ENCODE peak calls at places on chromosomes 3 and 15, in nine cellular contexts. W is GM12878; A is lower lobe of right lung; R is Panc1; G is CD8-positive, alpha-beta memory T cell; C is H9; N is aorta; U is PC-3; Z is spleen. E is an unnamed sample.

GRCh38 chr3:128679338-128679737 is 28.7 kb upstream of the RPN1 start:
- DNase-seq in R (no peak), G (no peak), W (no peak), C (no peak), Z (peak), A (no peak), N (no peak), U (no peak), E (no peak)

GRCh38 chr15:65806387-65806786 is 14.3 kb upstream of the DENND4A start:
- DNase-seq in Z (no peak), A (no peak), C (no peak), N (no peak), R (no peak), G (no peak), W (no peak), U (no peak), E (no peak)

GRCh38 chr15:68316061-68316804 is 38.7 kb downstream of the FEM1B start:
- DNase-seq in C (peak), Z (peak), N (no peak), G (no peak), R (no peak), W (no peak), U (peak), A (no peak), E (no peak)

GRCh38 chr15:45023659-45024320 is 795 bp downstream of the SORD start:
- DNase-seq in A (no peak), C (no peak), W (no peak), G (no peak), U (peak), N (no peak), R (no peak), Z (no peak), E (no peak)

GRCh38 chr3:64195786-64196185 is 29.5 kb downstream of the PRICKLE2 start:
- DNase-seq in G (no peak), Z (no peak), C (no peak), A (no peak), R (no peak), U (no peak), W (no peak), N (no peak), E (no peak)

GRCh38 chr15:31464216-31465082 is 137.8 kb downstream of the KLF13 start:
- DNase-seq in W (no peak), U (no peak), G (no peak), Z (peak), C (no peak), A (no peak), R (no peak), N (no peak), E (no peak)

GRCh38 chr3:62151591-62151990 is 221.8 kb downstream of the FEZF2 start:
- DNase-seq in U (no peak), Z (no peak), R (no peak), G (no peak), A (no peak), C (no peak), N (no peak), W (no peak), E (no peak)

GRCh38 chr3:188266581-188267274 is 112.8 kb downstream of the LPP start:
- DNase-seq in N (no peak), A (peak), W (no peak), G (no peak), R (no peak), U (peak), C (no peak), Z (no peak), E (no peak)

GRCh38 chr15:39468828-39469227 is 112.1 kb upstream of the THBS1 start:
- DNase-seq in C (no peak), W (no peak), R (no peak), U (no peak), A (no peak), N (no peak), Z (no peak), G (no peak), E (no peak)

GRCh38 chr3:5187152-5187919 is at the start of gene EDEM1:
- DNase-seq in G (peak), U (peak), W (peak), R (peak), A (peak), Z (peak), N (peak), C (peak), E (peak)

GRCh38 chr15:63079938-63080626 is 37.5 kb downstream of the TPM1 start:
- DNase-seq in Z (no peak), R (no peak), N (no peak), C (no peak), G (no peak), W (no peak), U (peak), A (no peak), E (no peak)

GRCh38 chr15:63075072-63075995 is 32.8 kb downstream of the TPM1 start:
- DNase-seq in R (no peak), W (no peak), A (no peak), U (no peak), C (peak), Z (no peak), G (no peak), N (no peak), E (no peak)

GRCh38 chr15:63080638-63081250 is 38.2 kb downstream of the TPM1 start:
- DNase-seq in N (no peak), R (no peak), C (no peak), Z (no peak), A (no peak), U (no peak), G (no peak), W (no peak), E (no peak)

GRCh38 chr15:63076136-63077005 is 33.8 kb downstream of the TPM1 start:
- DNase-seq in U (no peak), R (no peak), W (no peak), G (no peak), C (peak), Z (no peak), N (no peak), A (no peak), E (no peak)

DNA sequence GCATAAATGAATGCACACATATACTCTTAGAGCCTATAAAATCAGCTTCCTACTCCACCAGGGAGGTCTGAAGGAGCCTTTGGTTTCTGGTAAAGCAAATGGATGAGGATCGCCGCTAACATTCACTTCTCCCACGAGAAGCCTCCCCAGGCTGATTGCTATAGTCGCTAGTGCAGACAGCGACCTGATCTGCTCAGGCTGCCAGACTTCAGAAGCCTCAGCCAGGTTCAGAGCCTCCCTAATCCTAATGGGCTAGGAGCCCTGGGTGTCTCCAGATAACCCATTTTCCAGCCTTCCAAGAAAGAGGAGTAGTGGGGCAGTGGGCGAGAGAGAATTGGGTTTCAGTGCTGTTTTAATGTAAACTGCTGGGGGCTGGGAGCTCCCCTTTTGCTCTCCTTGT is 35.4 kb downstream of the TPM1 start:
- DNase-seq in N (no peak), U (no peak), R (no peak), C (no peak), Z (no peak), W (no peak), G (no peak), A (no peak), E (no peak)
- H3K27ac ChIP-seq in N (no peak), U (no peak), R (no peak), C (peak), Z (no peak), W (no peak), G (no peak), A (no peak), E (no peak)

GRCh38 chr3:16908408-16908807 is 23.7 kb downstream of the PLCL2 start:
- DNase-seq in R (no peak), N (no peak), G (no peak), W (no peak), Z (no peak), A (no peak), C (no peak), U (no peak), E (no peak)

GRCh38 chr3:16908878-16909277 is 24.1 kb downstream of the PLCL2 start:
- DNase-seq in W (no peak), C (no peak), U (no peak), A (no peak), N (no peak), G (no peak), R (no peak), Z (no peak), E (no peak)

GRCh38 chr3:16907245-16907644 is 22.5 kb downstream of the PLCL2 start:
- DNase-seq in U (peak), G (no peak), W (no peak), Z (no peak), A (no peak), N (no peak), R (no peak), C (no peak), E (no peak)

GRCh38 chr3:16906679-16907078 is 21.9 kb downstream of the PLCL2 start:
- DNase-seq in N (no peak), U (peak), W (no peak), Z (no peak), C (no peak), R (no peak), A (no peak), G (peak), E (no peak)

DNA sequence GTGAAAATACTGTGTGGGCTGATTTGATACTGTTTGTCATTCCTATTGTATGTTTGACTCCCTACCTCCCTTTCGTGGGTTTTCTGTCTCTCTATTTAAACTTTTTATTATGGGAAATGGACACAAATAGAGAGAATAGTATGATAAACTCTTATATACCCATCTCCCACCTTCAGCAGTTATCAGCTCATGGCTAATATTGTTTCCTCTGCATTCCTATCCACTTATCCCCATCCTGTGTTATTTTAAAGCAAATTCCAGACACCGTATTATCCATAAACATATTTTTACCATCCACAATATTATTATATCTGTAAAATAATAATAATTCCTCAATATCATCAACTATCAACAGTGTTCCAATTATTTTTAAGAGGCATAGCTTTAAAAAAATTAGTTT is 23.3 kb downstream of the PLCL2 start:
- DNase-seq in U (no peak), Z (no peak), W (no peak), G (no peak), R (no peak), C (no peak), N (no peak), A (no peak), E (no peak)
- H3K27ac ChIP-seq in U (no peak), Z (no peak), W (no peak), G (no peak), R (no peak), C (no peak), N (no peak), A (no peak), E (no peak)

DNA sequence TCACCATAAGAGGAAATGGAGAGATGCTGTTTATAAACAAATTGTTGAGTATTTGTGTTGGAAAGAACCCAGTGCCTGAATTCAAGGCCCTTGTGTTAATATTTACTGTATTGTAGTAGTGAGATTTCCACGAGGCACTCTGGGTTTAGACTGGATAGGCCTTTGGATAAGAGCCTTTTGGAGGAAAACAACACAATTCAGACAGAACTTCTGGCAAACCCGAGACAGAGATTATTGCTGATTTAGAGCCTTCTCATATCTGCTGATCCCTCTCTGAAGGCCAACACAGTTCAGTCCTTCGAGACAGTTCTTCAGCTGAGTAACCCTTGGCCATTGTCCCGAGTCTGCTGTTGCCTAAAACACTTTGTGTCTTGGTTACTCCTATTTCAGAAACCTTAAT is 55.7 kb downstream of the LMCD1 start:
- DNase-seq in U (no peak), G (no peak), Z (no peak), N (no peak), R (no peak), A (no peak), C (no peak), W (no peak), E (no peak)
- H3K27ac ChIP-seq in U (no peak), G (no peak), Z (no peak), N (peak), R (no peak), A (peak), C (no peak), W (no peak), E (no peak)

DNA sequence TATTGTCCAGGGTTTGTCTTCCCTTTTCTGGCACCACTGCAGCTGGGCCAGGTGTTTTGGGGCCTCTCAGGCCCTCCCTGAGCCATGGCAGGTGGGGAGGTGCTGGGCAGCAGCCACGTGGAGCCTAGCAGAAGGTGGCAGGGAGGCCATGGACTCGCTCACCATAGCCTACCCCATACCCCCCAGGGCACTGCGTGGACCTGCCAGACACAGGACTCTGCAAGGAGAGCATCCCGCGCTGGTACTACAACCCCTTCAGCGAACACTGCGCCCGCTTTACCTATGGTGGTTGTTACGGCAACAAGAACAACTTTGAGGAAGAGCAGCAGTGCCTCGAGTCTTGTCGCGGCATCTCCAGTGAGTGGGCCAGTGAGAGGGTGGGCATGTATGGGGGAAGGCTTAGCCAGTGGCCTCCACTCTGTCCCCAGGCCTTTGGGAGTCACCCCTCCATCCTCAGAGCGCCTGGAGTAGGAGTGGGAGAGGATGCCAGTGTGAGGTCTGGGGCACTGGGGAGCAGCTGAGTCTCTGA is 11.9 kb downstream of the SPINT1 start:
- DNase-seq in Z (peak), G (no peak), C (no peak), R (no peak), W (no peak), N (peak), A (no peak), U (no peak), E (no peak)
- H3K27ac ChIP-seq in Z (no peak), G (no peak), C (no peak), R (no peak), W (no peak), N (no peak), A (no peak), U (no peak), E (no peak)

GRCh38 chr3:169394316-169394715 is 269.2 kb downstream of the MECOM start:
- DNase-seq in A (no peak), G (no peak), W (no peak), N (no peak), R (no peak), C (no peak), U (no peak), Z (no peak), E (no peak)
- H3K27ac ChIP-seq in A (no peak), G (no peak), W (no peak), N (no peak), R (no peak), C (no peak), U (no peak), Z (no peak), E (no peak)

GRCh38 chr15:59168536-59168935 is 38.1 kb upstream of the LDHAL6B start:
- DNase-seq in A (no peak), N (no peak), C (no peak), G (no peak), Z (no peak), W (no peak), U (peak), R (no peak), E (no peak)
- H3K27ac ChIP-seq in A (peak), N (peak), C (no peak), G (no peak), Z (no peak), W (no peak), U (peak), R (no peak), E (no peak)

DNA sequence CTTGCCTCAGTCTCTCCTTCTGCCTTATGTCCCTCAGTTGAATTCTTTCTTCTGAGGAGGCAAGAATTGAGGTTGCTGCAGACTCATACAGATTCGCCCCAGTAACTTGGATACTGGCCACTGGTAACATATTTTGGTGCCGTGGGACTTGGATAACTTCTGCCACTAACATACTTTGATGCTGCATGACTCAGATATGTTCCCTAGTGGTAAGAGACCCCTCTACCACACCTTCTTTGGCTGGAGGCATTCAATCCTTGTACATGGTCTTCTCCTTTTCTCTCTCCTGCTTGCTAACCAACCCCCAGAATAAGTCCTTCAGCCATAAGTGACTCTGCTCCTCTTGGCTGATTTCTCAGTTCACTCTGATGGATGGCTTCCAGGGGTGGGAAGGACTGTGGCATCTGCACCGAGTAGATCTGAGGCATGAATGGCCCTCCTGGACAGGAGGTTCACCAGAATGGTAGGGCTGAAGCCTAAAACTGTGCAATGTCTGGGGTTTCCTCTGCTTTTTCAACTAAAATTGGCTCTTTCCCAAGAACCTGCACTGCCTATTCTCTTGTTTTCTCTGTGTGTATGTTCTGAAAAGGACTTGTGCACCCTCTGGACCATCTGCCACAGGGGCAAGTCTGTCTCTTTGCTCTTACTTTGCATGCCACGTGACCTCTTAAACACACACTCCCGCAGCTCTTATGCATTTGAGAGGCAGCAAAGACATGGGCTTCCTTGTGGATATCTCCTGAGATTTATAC is 55.5 kb upstream of the FSTL1 start:
- DNase-seq in Z (no peak), G (no peak), N (no peak), C (no peak), R (no peak), A (no peak), U (peak), W (no peak), E (no peak)
- H3K27ac ChIP-seq in Z (no peak), G (no peak), N (peak), C (no peak), R (no peak), A (no peak), U (peak), W (no peak), E (no peak)

DNA sequence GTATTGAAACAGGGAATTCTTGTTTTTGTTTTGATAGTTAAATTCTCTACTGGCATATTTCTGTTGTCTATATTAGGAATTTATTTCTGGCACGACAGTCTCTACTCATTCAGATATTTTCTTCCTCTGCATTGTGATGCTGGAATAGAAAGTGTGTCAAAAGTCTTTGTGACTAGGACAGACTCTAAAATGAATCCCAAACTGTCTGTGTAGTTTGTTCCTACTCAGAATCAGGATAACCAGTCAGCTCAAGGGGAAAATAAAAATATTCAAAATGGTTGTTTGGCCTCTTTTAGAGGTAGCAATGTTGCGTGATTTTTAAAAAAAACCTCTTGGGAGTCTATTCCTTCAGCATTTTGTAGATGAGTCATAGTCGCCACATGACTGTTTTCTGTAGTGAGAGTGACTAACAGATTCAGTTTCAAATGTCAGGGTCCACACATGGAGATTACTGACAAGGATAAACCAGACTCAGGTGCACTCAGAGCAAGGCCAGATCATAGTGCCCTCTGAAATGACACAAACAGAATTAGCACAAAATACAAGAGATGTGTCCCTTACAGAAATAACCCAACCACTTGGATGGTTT is 13.1 kb downstream of the SLC7A14 start:
- DNase-seq in C (no peak), U (peak), G (no peak), A (no peak), Z (no peak), N (no peak), W (peak), R (no peak), E (no peak)
- H3K27ac ChIP-seq in C (no peak), U (peak), G (no peak), A (no peak), Z (no peak), N (no peak), W (no peak), R (no peak), E (no peak)

GRCh38 chr15:101689901-101690300 is 34.4 kb downstream of the TARS3 start:
- DNase-seq in N (no peak), R (no peak), C (no peak), W (no peak), G (no peak), A (no peak), Z (no peak), U (no peak), E (no peak)

GRCh38 chr15:101684384-101684783 is 32.2 kb upstream of the TM2D3 start:
- DNase-seq in R (peak), U (peak), N (no peak), G (no peak), Z (no peak), A (no peak), C (no peak), W (no peak), E (no peak)

GRCh38 chr15:101679861-101680260 is 27.7 kb upstream of the TM2D3 start:
- DNase-seq in G (no peak), R (no peak), C (no peak), A (no peak), Z (no peak), N (no peak), U (no peak), W (no peak), E (no peak)

GRCh38 chr15:101684877-101685276 is 32.7 kb upstream of the TM2D3 start:
- DNase-seq in R (no peak), N (no peak), W (no peak), G (no peak), Z (no peak), C (no peak), U (no peak), A (no peak), E (no peak)
- H3K27ac ChIP-seq in R (no peak), N (no peak), W (no peak), G (no peak), Z (no peak), C (no peak), U (peak), A (no peak), E (no peak)